ENCODE peak calls at places on chromosomes 13 and 19, in nine cellular contexts. A, X, N, V, I, R, U, M and E are unnamed samples.

GRCh38 chr13:29859971-29860370 is 9.6 kb upstream of the UBL3 start:
- DNase-seq in N (no peak), I (no peak), M (no peak), V (no peak), X (peak; percentile 52), U (no peak), R (peak; percentile 28), A (no peak), E (no peak)

GRCh38 chr19:40701758-40702157 is 11.3 kb upstream of the NUMBL start:
- DNase-seq in R (no peak), A (no peak), I (no peak), V (no peak), N (no peak), M (no peak), U (no peak), X (no peak), E (no peak)

GRCh38 chr13:40528881-40529280 is 137.6 kb downstream of the FOXO1 start:
- DNase-seq in A (no peak), U (no peak), M (no peak), R (no peak), I (no peak), X (no peak), V (no peak), N (no peak), E (no peak)

GRCh38 chr19:13172335-13173128 is 22.3 kb downstream of the IER2 start:
- DNase-seq in A (peak; percentile 88), M (peak; percentile 74), X (peak; percentile 80), N (no peak), V (peak; percentile 88), U (peak; percentile 73), I (peak; percentile 80), R (peak; percentile 85), E (peak; percentile 79)

GRCh38 chr19:2524840-2525723 is 49.2 kb downstream of the GADD45B start:
- DNase-seq in U (no peak), R (peak; percentile 43), M (no peak), A (no peak), X (peak; percentile 40), N (no peak), I (no peak), V (no peak), E (peak; percentile 63)

GRCh38 chr13:66659291-66660012 is 570.7 kb downstream of the PCDH9 start:
- DNase-seq in N (no peak), A (no peak), V (no peak), M (no peak), X (peak; percentile 6), R (peak; percentile 18), I (no peak), U (no peak), E (no peak)

GRCh38 chr19:18292460-18292809 is 11.0 kb upstream of the JUND start:
- DNase-seq in V (no peak), M (no peak), U (no peak), N (no peak), A (no peak), R (no peak), X (no peak), I (no peak), E (peak; percentile 64)

GRCh38 chr13:74889321-74889720 is 592.6 kb downstream of the TBC1D4 start:
- DNase-seq in N (no peak), I (no peak), U (no peak), M (no peak), A (no peak), V (no peak), X (peak; percentile 40), R (peak; percentile 41), E (no peak)

GRCh38 chr19:35958660-35959039 is 22.5 kb downstream of the LRFN3 start:
- DNase-seq in R (no peak), N (no peak), I (no peak), A (no peak), U (no peak), X (no peak), M (no peak), V (no peak), E (no peak)

GRCh38 chr19:46133101-46133627 is 8.7 kb upstream of the IGFL3 start:
- DNase-seq in I (peak; percentile 8), M (peak; percentile 7), R (peak; percentile 96), X (peak; percentile 92), A (peak; percentile 65), U (peak; percentile 23), N (no peak), V (no peak), E (peak; percentile 81)

GRCh38 chr19:33868821-33869412 is 72.2 kb downstream of the KCTD15 start:
- DNase-seq in V (no peak), N (no peak), A (no peak), M (no peak), U (no peak), R (peak; percentile 28), X (peak; percentile 51), I (peak; percentile 41), E (peak; percentile 56)

GRCh38 chr19:40663712-40664692 is 26.4 kb downstream of the NUMBL start:
- DNase-seq in X (no peak), A (no peak), U (no peak), R (no peak), M (no peak), V (no peak), I (no peak), N (no peak), E (no peak)

GRCh38 chr19:6736917-6737283 is 480 bp downstream of the GPR108 start:
- DNase-seq in I (no peak), A (no peak), U (no peak), M (no peak), R (no peak), V (no peak), X (no peak), N (no peak), E (no peak)

GRCh38 chr13:52827839-52828238 is 20.6 kb downstream of the PCDH8 start:
- DNase-seq in N (no peak), V (no peak), R (no peak), X (no peak), U (no peak), A (no peak), M (no peak), I (no peak), E (no peak)

GRCh38 chr19:6236310-6237291 is 43.2 kb downstream of the MLLT1 start:
- DNase-seq in U (peak; percentile 93), I (no peak), X (no peak), N (no peak), R (no peak), M (no peak), A (no peak), V (peak; percentile 90), E (peak; percentile 97)

GRCh38 chr19:46080561-46080960 is 39.8 kb upstream of the IGFL4 start:
- DNase-seq in X (peak; percentile 94), M (no peak), U (peak; percentile 30), I (no peak), V (no peak), N (no peak), R (peak; percentile 56), A (no peak), E (no peak)

GRCh38 chr19:34172661-34173144 is 399 bp downstream of the LSM14A start:
- DNase-seq in U (peak; percentile 40), X (no peak), M (no peak), I (peak; percentile 24), A (no peak), R (no peak), N (no peak), V (no peak), E (no peak)

GRCh38 chr13:20815469-20815868 is 41.7 kb upstream of the EEF1AKMT1 start:
- DNase-seq in U (no peak), I (no peak), M (no peak), N (no peak), X (no peak), R (no peak), A (no peak), V (no peak), E (no peak)

GRCh38 chr13:46015374-46015773 is 37.2 kb downstream of the ZC3H13 start:
- DNase-seq in U (no peak), M (no peak), V (no peak), A (no peak), I (no peak), N (no peak), X (no peak), R (no peak), E (no peak)

GRCh38 chr13:94236132-94236531 is 243.3 kb downstream of the DCT start:
- DNase-seq in I (no peak), N (no peak), R (no peak), M (no peak), X (no peak), V (no peak), A (no peak), U (no peak), E (no peak)
- H3K4me1 ChIP-seq in I (no peaks in the 10 kb centered on the region), N (peaks cover 6% of the 10 kb centered on the region), R (peaks cover 4% of the 10 kb centered on the region), M (no peaks in the 10 kb centered on the region), X (no peaks in the 10 kb centered on the region), V (no peaks in the 10 kb centered on the region), A (no peaks in the 10 kb centered on the region), U (no peaks in the 10 kb centered on the region), E (no peaks in the 10 kb centered on the region)

GRCh38 chr19:51110666-51110971 is 2.4 kb upstream of the CTU1 start:
- DNase-seq in M (no peak), R (no peak), N (no peak), X (no peak), V (no peak), U (no peak), I (no peak), A (no peak), E (no peak)
- TF ChIP-seq CTCF in M (no peak), R (no peak), N (no peak), X (no peak), V (no peak), U (no peak), I (no peak), A (no peak), E (no peak)

DNA sequence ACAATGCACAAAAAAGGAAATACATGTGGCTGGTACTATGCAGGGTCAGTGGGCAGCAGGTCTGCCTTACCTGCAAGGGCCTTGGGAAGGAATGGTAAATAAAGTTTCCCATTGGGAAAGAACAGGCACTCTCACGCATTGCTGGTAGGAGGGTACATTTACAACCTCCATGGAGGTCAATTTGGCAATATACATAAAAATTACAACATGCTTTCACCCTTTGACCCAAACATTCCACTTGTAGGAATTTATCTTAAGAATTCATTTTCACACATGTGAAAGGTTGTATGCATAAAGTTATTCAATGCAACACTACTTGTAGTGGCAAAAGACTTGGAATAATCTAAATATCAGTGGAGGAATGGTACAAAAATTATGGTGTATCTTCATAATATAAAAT is 216.4 kb downstream of the DLEU7 start:
- DNase-seq in I (no peak), R (peak; percentile 5), V (no peak), A (no peak), M (no peak), U (no peak), N (no peak), X (peak; percentile 67), E (no peak)
- H3K4me1 ChIP-seq in I (no peaks in the 10 kb centered on the region), R (no peaks in the 10 kb centered on the region), V (peaks cover 1% of the 10 kb centered on the region), A (no peaks in the 10 kb centered on the region), M (no peaks in the 10 kb centered on the region), U (no peaks in the 10 kb centered on the region), N (no peaks in the 10 kb centered on the region), X (no peaks in the 10 kb centered on the region), E (no peaks in the 10 kb centered on the region)

GRCh38 chr19:54155694-54156093 is 3.8 kb downstream of the LENG1 start:
- DNase-seq in U (no peak), M (no peak), R (no peak), V (no peak), X (no peak), I (no peak), N (no peak), A (no peak), E (no peak)
- TF ChIP-seq CTCF in U (no peak), M (no peak), R (no peak), V (no peak), X (no peak), I (no peak), N (no peak), A (no peak), E (no peak)